ENCODE peak calls at places on chromosomes 4 and X, in four cellular contexts. A is IMR-90, P is H9, Z is H1. H is an unnamed sample.

GRCh38 chrX:56802921-56803848 is 74.1 kb downstream of the NBDY start:
- DNase-seq in A (peak; percentile 76), P (peak; percentile 71), Z (peak; percentile 36), H (peak; percentile 70)

GRCh38 chr4:26522478-26522877 is 32.2 kb upstream of the CCKAR start:
- DNase-seq in A (peak; percentile 70), P (no peak), Z (no peak), H (no peak)

GRCh38 chr4:1240721-1241465 is 8.0 kb downstream of the CTBP1 start:
- DNase-seq in A (no peak), P (no peak), Z (no peak), H (no peak)

GRCh38 chr4:52588097-52588496 is 71.0 kb downstream of the USP46 start:
- DNase-seq in P (peak; percentile 73), Z (peak; percentile 15), A (peak; percentile 13), H (peak; percentile 76)

GRCh38 chrX:8820910-8821527 is 19.8 kb upstream of the FAM9A start:
- DNase-seq in A (peak; percentile 6), Z (peak; percentile 23), P (peak; percentile 64), H (peak; percentile 77)

GRCh38 chr4:70402762-70403161 is 5.0 kb downstream of the OPRPN start:
- DNase-seq in A (no peak), Z (no peak), P (no peak), H (no peak)

GRCh38 chrX:118632862-118633261 is 94.5 kb upstream of the IL13RA1 start:
- DNase-seq in Z (no peak), P (no peak), A (no peak), H (no peak)

GRCh38 chrX:29432534-29432933 is 782.8 kb upstream of the MAGEB2 start:
- DNase-seq in A (no peak), P (no peak), Z (no peak), H (no peak)

GRCh38 chr4:165383757-165384156 is 4.9 kb downstream of the CPE start:
- DNase-seq in A (no peak), P (no peak), Z (no peak), H (peak; percentile 88)

GRCh38 chr4:176988226-176988625 is 195.5 kb upstream of the VEGFC start:
- DNase-seq in Z (no peak), A (peak; percentile 99), P (no peak), H (peak; percentile 13)

GRCh38 chrX:53282313-53282712 is 929 bp upstream of the IQSEC2 start:
- DNase-seq in Z (no peak), P (no peak), A (no peak), H (no peak)

GRCh38 chr4:57591073-57591472 is 480.9 kb upstream of the IGFBP7 start:
- DNase-seq in P (no peak), Z (no peak), A (no peak), H (no peak)
- H4K5ac ChIP-seq in P (no peak overlapping the region), Z (no peak overlapping the region), A (no peak overlapping the region), H (no peak overlapping the region)

GRCh38 chrX:48589482-48590162 is 7.7 kb upstream of the WDR13 start:
- DNase-seq in P (no peak), Z (no peak), A (no peak), H (no peak)

GRCh38 chrX:48597353-48598264 is at the start of gene WDR13:
- DNase-seq in P (peak; percentile 92), Z (peak; percentile 84), A (peak; percentile 93), H (peak; percentile 94)

GRCh38 chrX:48590203-48591103 is 6.8 kb upstream of the WDR13 start:
- DNase-seq in A (no peak), Z (no peak), P (no peak), H (no peak)

GRCh38 chrX:48595929-48596328 is 1.4 kb upstream of the WDR13 start:
- DNase-seq in A (no peak), Z (no peak), P (no peak), H (no peak)

GRCh38 chrX:48592971-48593370 is 4.3 kb upstream of the WDR13 start:
- DNase-seq in P (no peak), Z (no peak), A (no peak), H (no peak)
- H2BK120ac ChIP-seq in P (no peak overlapping the region), Z (no peak overlapping the region), A (peak overlapping the region; percentile 40), H (no peak overlapping the region)

GRCh38 chr4:186554485-186554884 is 882 bp downstream of the MTNR1A start:
- DNase-seq in A (no peak), P (peak; percentile 78), Z (no peak), H (peak; percentile 82)
- H3K4me2 ChIP-seq in A (peak overlapping the region; percentile 76), P (peak overlapping the region; percentile 72), Z (peak overlapping the region; percentile 96), H (peak overlapping the region; percentile 97)

GRCh38 chrX:107675823-107676555 is 47.7 kb downstream of the PRPS1 start:
- DNase-seq in P (no peak), Z (no peak), A (peak; percentile 35), H (no peak)
- H4K5ac ChIP-seq in P (no peak overlapping the region), Z (no peak overlapping the region), A (no peak overlapping the region), H (no peak overlapping the region)